ENCODE peak calls at places on chromosomes 16 and 17, in six cellular contexts. One of them, this sample, is unnamed.

GRCh38 chr16:87337247-87337646 is 20.1 kb upstream of the C16orf95 start:
- DNase-seq in endodermal cell: no peak
- DNase-seq in heart right ventricle: no peak
- DNase-seq in upper lobe of left lung: no peak
- DNase-seq in transverse colon: no peak
- DNase-seq in stomach: no peak
- DNase-seq in this sample: no peak

GRCh38 chr17:29760279-29760721 is 137.6 kb upstream of the CORO6 start:
- DNase-seq in endodermal cell: no peak
- DNase-seq in upper lobe of left lung: no peak
- DNase-seq in transverse colon: peak; percentile 29
- DNase-seq in heart right ventricle: no peak
- DNase-seq in stomach: no peak
- DNase-seq in this sample: no peak

GRCh38 chr17:28735242-28735722 is 6.7 kb downstream of the NEK8 start:
- DNase-seq in upper lobe of left lung: no peak
- DNase-seq in heart right ventricle: no peak
- DNase-seq in endodermal cell: no peak
- DNase-seq in stomach: no peak
- DNase-seq in transverse colon: no peak
- DNase-seq in this sample: no peak

GRCh38 chr17:76051071-76051467 is 21.2 kb downstream of the SRP68 start:
- DNase-seq in upper lobe of left lung: no peak
- DNase-seq in endodermal cell: no peak
- DNase-seq in heart right ventricle: no peak
- DNase-seq in transverse colon: no peak
- DNase-seq in stomach: no peak
- DNase-seq in this sample: no peak

GRCh38 chr17:62965149-62965648 is 836 bp upstream of the TANC2 start:
- DNase-seq in endodermal cell: no peak
- DNase-seq in heart right ventricle: no peak
- DNase-seq in transverse colon: no peak
- DNase-seq in upper lobe of left lung: no peak
- DNase-seq in stomach: no peak
- DNase-seq in this sample: no peak

GRCh38 chr17:73043686-73044581 is 48.6 kb downstream of the SLC39A11 start:
- DNase-seq in upper lobe of left lung: no peak
- DNase-seq in endodermal cell: no peak
- DNase-seq in stomach: no peak
- DNase-seq in heart right ventricle: no peak
- DNase-seq in transverse colon: no peak
- DNase-seq in this sample: no peak

GRCh38 chr17:75755205-75755901 is 9.6 kb downstream of the GALK1 start:
- DNase-seq in heart right ventricle: no peak
- DNase-seq in stomach: no peak
- DNase-seq in endodermal cell: peak; percentile 69
- DNase-seq in upper lobe of left lung: no peak
- DNase-seq in transverse colon: no peak
- DNase-seq in this sample: peak; percentile 64

GRCh38 chr17:43226393-43226792 is 2.0 kb downstream of the CCDC200 start:
- DNase-seq in upper lobe of left lung: no peak
- DNase-seq in endodermal cell: no peak
- DNase-seq in heart right ventricle: no peak
- DNase-seq in transverse colon: no peak
- DNase-seq in stomach: no peak
- DNase-seq in this sample: no peak

GRCh38 chr16:65782537-65783290 is 583.8 kb upstream of the CDH5 start:
- DNase-seq in endodermal cell: no peak
- DNase-seq in transverse colon: no peak
- DNase-seq in heart right ventricle: no peak
- DNase-seq in stomach: no peak
- DNase-seq in upper lobe of left lung: no peak
- DNase-seq in this sample: no peak

GRCh38 chr16:16051132-16051531 is 101.7 kb downstream of the ABCC1 start:
- DNase-seq in endodermal cell: no peak
- DNase-seq in upper lobe of left lung: no peak
- DNase-seq in transverse colon: no peak
- DNase-seq in heart right ventricle: no peak
- DNase-seq in stomach: no peak
- DNase-seq in this sample: no peak

GRCh38 chr16:89275837-89276720 is 58.6 kb downstream of the ZNF778 start:
- DNase-seq in stomach: no peak
- DNase-seq in transverse colon: no peak
- DNase-seq in upper lobe of left lung: no peak
- DNase-seq in heart right ventricle: no peak
- DNase-seq in endodermal cell: no peak
- DNase-seq in this sample: no peak

GRCh38 chr16:82880361-82880760 is 253.6 kb downstream of the CDH13 start:
- DNase-seq in transverse colon: no peak
- DNase-seq in stomach: no peak
- DNase-seq in upper lobe of left lung: no peak
- DNase-seq in endodermal cell: no peak
- DNase-seq in heart right ventricle: no peak
- DNase-seq in this sample: no peak

GRCh38 chr16:70789231-70789926 is 11.6 kb downstream of the VAC14 start:
- DNase-seq in heart right ventricle: peak; percentile 43
- DNase-seq in stomach: peak; percentile 47
- DNase-seq in upper lobe of left lung: no peak
- DNase-seq in endodermal cell: peak; percentile 69
- DNase-seq in transverse colon: peak; percentile 30
- DNase-seq in this sample: peak; percentile 83

DNA sequence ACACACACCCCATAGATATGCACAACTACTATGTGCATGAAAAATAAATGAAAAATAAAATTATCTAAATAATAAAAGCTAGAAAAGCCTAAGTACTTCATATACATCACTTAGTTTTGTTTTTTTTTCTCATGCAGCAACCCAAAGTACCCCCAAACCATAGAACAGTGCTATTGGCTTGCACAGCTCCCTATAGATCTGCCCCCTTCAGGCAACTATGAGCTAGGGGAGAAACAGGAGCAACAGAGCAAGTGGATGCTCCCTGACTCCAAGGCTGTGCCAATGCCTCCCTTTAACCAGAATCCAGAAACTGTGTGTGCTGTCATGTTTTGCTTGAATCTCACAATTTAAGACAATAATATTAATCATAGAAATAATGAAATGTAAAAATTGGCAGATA is 605.5 kb downstream of the TOX3 start:
- DNase-seq in stomach: no peak
- DNase-seq in endodermal cell: no peak
- DNase-seq in heart right ventricle: no peak
- DNase-seq in upper lobe of left lung: no peak
- DNase-seq in transverse colon: no peak
- DNase-seq in this sample: no peak
- TF ChIP-seq CTCF in stomach: no peak
- TF ChIP-seq CTCF in endodermal cell: peak; percentile 72
- TF ChIP-seq CTCF in heart right ventricle: no peak
- TF ChIP-seq CTCF in upper lobe of left lung: no peak
- TF ChIP-seq CTCF in transverse colon: no peak
- TF ChIP-seq CTCF in this sample: no peak

GRCh38 chr16:58118801-58119508 is 10.2 kb downstream of the CFAP20 start:
- DNase-seq in stomach: no peak
- DNase-seq in transverse colon: no peak
- DNase-seq in upper lobe of left lung: no peak
- DNase-seq in heart right ventricle: no peak
- DNase-seq in endodermal cell: no peak
- DNase-seq in this sample: no peak

GRCh38 chr16:58123896-58124600 is 5.1 kb downstream of the CFAP20 start:
- DNase-seq in transverse colon: no peak
- DNase-seq in upper lobe of left lung: no peak
- DNase-seq in heart right ventricle: no peak
- DNase-seq in endodermal cell: no peak
- DNase-seq in stomach: no peak
- DNase-seq in this sample: no peak

GRCh38 chr16:58119509-58119845 is 9.7 kb downstream of the CFAP20 start:
- DNase-seq in endodermal cell: no peak
- DNase-seq in transverse colon: no peak
- DNase-seq in upper lobe of left lung: no peak
- DNase-seq in heart right ventricle: no peak
- DNase-seq in stomach: no peak
- DNase-seq in this sample: no peak

GRCh38 chr16:58120216-58120615 is 9.0 kb downstream of the CFAP20 start:
- DNase-seq in upper lobe of left lung: no peak
- DNase-seq in stomach: no peak
- DNase-seq in transverse colon: no peak
- DNase-seq in heart right ventricle: no peak
- DNase-seq in endodermal cell: no peak
- DNase-seq in this sample: no peak

DNA sequence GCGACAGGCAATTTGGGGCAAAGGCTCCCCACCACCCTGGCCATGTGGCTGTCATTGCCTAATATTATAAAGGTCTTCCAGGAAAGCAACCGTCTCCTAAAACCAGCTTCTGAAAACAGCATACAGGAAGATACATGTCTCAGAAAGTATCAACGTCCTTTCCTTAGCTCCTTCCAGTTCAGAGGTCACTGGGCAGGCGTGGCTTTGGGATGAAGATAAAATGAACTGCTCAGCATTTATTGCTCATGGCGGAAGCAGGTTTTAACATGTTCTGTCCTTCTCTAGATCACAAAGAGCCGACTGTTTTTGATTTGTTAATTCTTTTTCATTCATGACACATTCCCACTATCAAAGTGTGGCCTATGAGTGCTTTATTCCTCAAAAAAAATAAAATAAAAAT is 8.0 kb downstream of the CFAP20 start:
- DNase-seq in endodermal cell: no peak
- DNase-seq in stomach: no peak
- DNase-seq in heart right ventricle: no peak
- DNase-seq in transverse colon: peak; percentile 40
- DNase-seq in upper lobe of left lung: no peak
- DNase-seq in this sample: no peak
- H3K4me1 ChIP-seq in endodermal cell: peaks cover 6% of the 10 kb centered on the region
- H3K4me1 ChIP-seq in stomach: peaks cover 36% of the 10 kb centered on the region
- H3K4me1 ChIP-seq in heart right ventricle: peaks cover 72% of the 10 kb centered on the region
- H3K4me1 ChIP-seq in transverse colon: peaks cover 47% of the 10 kb centered on the region
- H3K4me1 ChIP-seq in upper lobe of left lung: peaks cover 63% of the 10 kb centered on the region
- H3K4me1 ChIP-seq in this sample: no peaks in the 10 kb centered on the region

DNA sequence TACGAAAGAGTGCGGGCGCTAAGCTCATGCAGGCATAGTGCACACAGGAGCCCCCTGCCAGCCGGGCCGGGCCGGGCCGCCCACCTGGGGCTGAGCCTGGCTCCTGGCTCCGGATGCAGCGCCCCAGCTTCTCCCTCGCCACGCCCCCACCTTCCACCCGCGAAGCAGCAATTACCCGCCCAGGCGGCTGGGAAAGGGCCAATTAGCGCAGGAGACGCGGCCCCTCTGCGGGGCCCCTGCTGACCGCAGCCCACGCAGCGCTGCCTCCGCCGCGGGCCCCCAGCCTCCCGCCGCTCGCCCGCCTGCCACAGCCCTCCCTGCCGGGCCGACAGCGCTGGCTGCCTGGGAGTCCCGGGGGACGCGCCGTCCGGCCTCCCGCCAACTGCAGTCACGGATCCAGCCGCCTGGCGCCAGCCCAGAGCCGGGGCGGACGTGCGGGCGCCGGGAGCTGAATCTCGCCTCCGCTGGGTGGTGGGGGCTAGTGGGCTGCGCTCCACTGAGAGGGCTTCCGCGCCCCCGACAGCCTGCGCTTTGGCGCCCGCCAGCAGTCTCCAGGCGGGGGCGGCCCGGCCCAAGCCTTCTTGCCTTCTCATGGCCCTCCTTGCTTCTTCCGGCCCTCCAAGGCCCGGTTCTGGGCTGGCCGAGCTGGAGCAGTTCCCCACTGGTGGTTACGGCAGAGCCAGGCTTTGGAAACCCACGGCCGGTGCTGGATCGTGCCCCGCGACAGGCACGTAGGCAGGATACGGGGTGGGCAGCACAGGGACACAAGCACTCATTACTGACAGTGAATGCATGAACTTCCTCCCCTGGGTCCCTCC is 14.9 kb upstream of the CBFB start:
- DNase-seq in heart right ventricle: peak; percentile 84
- DNase-seq in endodermal cell: peak; percentile 85
- DNase-seq in stomach: peak; percentile 68
- DNase-seq in upper lobe of left lung: peak; percentile 61
- DNase-seq in transverse colon: peak; percentile 68
- DNase-seq in this sample: peak; percentile 95
- TF ChIP-seq CTCF in heart right ventricle: peak; percentile 29
- TF ChIP-seq CTCF in endodermal cell: peak; percentile 54
- TF ChIP-seq CTCF in stomach: no peak
- TF ChIP-seq CTCF in upper lobe of left lung: peak; percentile 50
- TF ChIP-seq CTCF in transverse colon: peak; percentile 24
- TF ChIP-seq CTCF in this sample: peak; percentile 51

GRCh38 chr17:56918916-56919315 is 5.1 kb upstream of the TRIM25 start:
- DNase-seq in stomach: no peak
- DNase-seq in upper lobe of left lung: no peak
- DNase-seq in heart right ventricle: no peak
- DNase-seq in transverse colon: no peak
- DNase-seq in endodermal cell: no peak
- DNase-seq in this sample: no peak
- H3K4me1 ChIP-seq in stomach: peaks cover 14% of the 10 kb centered on the region
- H3K4me1 ChIP-seq in upper lobe of left lung: peaks cover 18% of the 10 kb centered on the region
- H3K4me1 ChIP-seq in heart right ventricle: peaks cover 20% of the 10 kb centered on the region
- H3K4me1 ChIP-seq in transverse colon: peaks cover 15% of the 10 kb centered on the region
- H3K4me1 ChIP-seq in endodermal cell: no peaks in the 10 kb centered on the region
- H3K4me1 ChIP-seq in this sample: peaks cover 13% of the 10 kb centered on the region

GRCh38 chr16:68433316-68433715 is 15.0 kb downstream of the SMPD3 start:
- DNase-seq in transverse colon: no peak
- DNase-seq in endodermal cell: no peak
- DNase-seq in upper lobe of left lung: no peak
- DNase-seq in heart right ventricle: no peak
- DNase-seq in stomach: no peak
- DNase-seq in this sample: no peak

GRCh38 chr16:68432701-68433100 is 15.6 kb downstream of the SMPD3 start:
- DNase-seq in upper lobe of left lung: no peak
- DNase-seq in stomach: no peak
- DNase-seq in heart right ventricle: no peak
- DNase-seq in endodermal cell: no peak
- DNase-seq in transverse colon: no peak
- DNase-seq in this sample: no peak

GRCh38 chr16:68434654-68435210 is 13.6 kb downstream of the SMPD3 start:
- DNase-seq in upper lobe of left lung: no peak
- DNase-seq in heart right ventricle: no peak
- DNase-seq in endodermal cell: no peak
- DNase-seq in stomach: peak; percentile 54
- DNase-seq in transverse colon: peak; percentile 84
- DNase-seq in this sample: no peak

DNA sequence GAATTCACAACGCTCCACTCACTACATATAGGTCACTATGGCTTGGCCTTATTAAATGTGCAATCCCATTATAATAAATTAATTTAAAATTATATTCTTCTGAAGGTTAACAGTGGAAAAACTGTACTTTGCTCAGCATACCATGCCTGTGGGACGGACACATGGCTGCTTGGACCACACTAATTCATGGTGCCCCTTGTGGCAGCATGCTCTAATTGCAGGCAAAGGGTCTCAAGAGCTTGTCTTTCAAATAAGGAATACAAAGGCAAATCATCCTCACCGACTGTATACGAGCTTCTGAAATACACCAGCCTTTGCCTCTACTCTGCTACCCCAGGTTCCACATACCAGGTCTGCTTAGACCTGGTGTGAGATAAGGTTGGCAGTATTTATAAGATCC is 11.7 kb downstream of the SMPD3 start:
- DNase-seq in heart right ventricle: no peak
- DNase-seq in endodermal cell: peak; percentile 75
- DNase-seq in stomach: no peak
- DNase-seq in transverse colon: no peak
- DNase-seq in upper lobe of left lung: no peak
- DNase-seq in this sample: no peak
- TF ChIP-seq CTCF in heart right ventricle: peak; percentile 27
- TF ChIP-seq CTCF in endodermal cell: peak; percentile 80
- TF ChIP-seq CTCF in stomach: no peak
- TF ChIP-seq CTCF in transverse colon: peak; percentile 14
- TF ChIP-seq CTCF in upper lobe of left lung: no peak
- TF ChIP-seq CTCF in this sample: no peak

GRCh38 chr16:626174-626765 is 4.5 kb upstream of the WFIKKN1 start:
- DNase-seq in heart right ventricle: no peak
- DNase-seq in transverse colon: no peak
- DNase-seq in endodermal cell: no peak
- DNase-seq in stomach: no peak
- DNase-seq in upper lobe of left lung: no peak
- DNase-seq in this sample: no peak
- H3K4me1 ChIP-seq in heart right ventricle: peaks cover 18% of the 10 kb centered on the region
- H3K4me1 ChIP-seq in transverse colon: peaks cover 10% of the 10 kb centered on the region
- H3K4me1 ChIP-seq in endodermal cell: peaks cover 9% of the 10 kb centered on the region
- H3K4me1 ChIP-seq in stomach: peaks cover 33% of the 10 kb centered on the region
- H3K4me1 ChIP-seq in upper lobe of left lung: peaks cover 11% of the 10 kb centered on the region
- H3K4me1 ChIP-seq in this sample: peaks cover 7% of the 10 kb centered on the region